ENCODE peak calls at places on chromosomes 4 and X, in ten cellular contexts. S is fibroblast of pulmonary artery, D is type B pancreatic cell, J is Calu3, N is lower leg skin, K is spleen, F is foreskin fibroblast, T is left ventricle myocardium inferior, G is bronchial epithelial cell, H is cardiac muscle cell. A is an unnamed sample.

GRCh38 chr4:54527532-54527931 is 130.2 kb upstream of the KIT start:
- DNase-seq in T (no peak), F (no peak), J (no peak), K (no peak), D (no peak), H (no peak), S (no peak), G (no peak), N (no peak), A (no peak)

GRCh38 chr4:99208719-99209075 is 10.3 kb downstream of the ADH6 start:
- DNase-seq in N (no peak), J (no peak), G (no peak), D (no peak), S (no peak), K (no peak), H (no peak), T (no peak), F (no peak), A (no peak)

GRCh38 chrX:12970691-12971202 is 4.2 kb upstream of the TMSB4X start:
- DNase-seq in G (no peak), J (peak; percentile 55), T (no peak), N (no peak), D (no peak), S (peak; percentile 82), H (peak; percentile 22), K (peak; percentile 64), F (peak; percentile 73), A (no peak)

GRCh38 chr4:140719022-140719421 is 37.2 kb downstream of the TBC1D9 start:
- DNase-seq in N (no peak), F (peak; percentile 52), D (no peak), T (no peak), S (peak; percentile 77), H (no peak), K (no peak), J (no peak), G (peak; percentile 46), A (no peak)

GRCh38 chrX:49029876-49030275 is 13.3 kb downstream of the TFE3 start:
- DNase-seq in K (no peak), F (no peak), J (peak; percentile 39), N (no peak), T (no peak), S (no peak), D (no peak), G (peak; percentile 72), H (no peak), A (no peak)

GRCh38 chr4:139144161-139144859 is 32.7 kb downstream of the ELF2 start:
- DNase-seq in F (peak; percentile 47), S (peak; percentile 80), N (peak; percentile 68), G (peak; percentile 66), D (no peak), T (peak; percentile 33), K (peak; percentile 82), J (peak; percentile 13), H (peak; percentile 30), A (no peak)

GRCh38 chr4:1027916-1028240 is 16.5 kb downstream of the FGFRL1 start:
- DNase-seq in T (no peak), N (no peak), K (no peak), H (peak; percentile 43), S (no peak), J (no peak), D (no peak), F (peak; percentile 51), G (no peak), A (no peak)

GRCh38 chr4:161629694-161630441 is 533.9 kb downstream of the FSTL5 start:
- DNase-seq in H (no peak), N (no peak), T (no peak), D (no peak), J (no peak), G (no peak), S (no peak), K (no peak), F (no peak), A (no peak)

GRCh38 chr4:21134994-21135393 is 434.7 kb downstream of the PACRGL start:
- DNase-seq in N (no peak), T (no peak), F (peak; percentile 52), D (no peak), K (no peak), H (peak; percentile 5), G (peak; percentile 41), J (no peak), S (peak; percentile 40), A (no peak)

GRCh38 chr4:183191630-183192029 is 92.6 kb downstream of the WWC2 start:
- DNase-seq in F (no peak), H (no peak), J (no peak), S (no peak), D (no peak), G (no peak), N (no peak), K (no peak), T (no peak), A (no peak)
- TF ChIP-seq CTCF in F (no peak), H (no peak), J (no peak), S (no peak), D (no peak), G (no peak), N (no peak), K (no peak), T (no peak), A (no peak)

DNA sequence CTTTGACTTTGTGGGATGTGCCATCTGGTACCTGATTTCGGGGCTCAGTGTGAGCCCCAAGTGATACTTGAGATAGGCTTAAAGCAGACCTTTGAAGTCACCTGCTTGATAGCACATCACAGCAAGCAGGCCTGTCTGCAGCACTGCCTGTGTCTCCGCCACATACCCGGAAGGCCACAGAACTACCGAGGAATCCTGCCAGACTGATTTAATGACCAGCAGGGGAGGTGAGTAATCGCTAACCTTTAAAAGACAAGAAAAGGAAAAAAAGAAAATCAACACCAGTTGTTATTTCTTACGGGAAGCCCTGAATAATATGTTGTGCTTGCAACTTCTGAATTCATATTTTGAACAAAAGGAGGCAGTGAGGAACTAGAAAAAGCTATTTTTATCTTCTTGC is 6.8 kb downstream of the PTCHD1 start:
- DNase-seq in G (no peak), D (no peak), T (no peak), J (no peak), N (no peak), H (peak; percentile 28), F (no peak), K (no peak), S (no peak), A (no peak)
- TF ChIP-seq CTCF in G (no peak), D (peak; percentile 44), T (no peak), J (no peak), N (no peak), H (no peak), F (no peak), K (no peak), S (no peak), A (no peak)

GRCh38 chr4:153538408-153539057 is 72.4 kb downstream of the TMEM131L start:
- DNase-seq in F (peak; percentile 77), S (peak; percentile 66), G (peak; percentile 12), N (no peak), D (no peak), H (no peak), T (peak; percentile 47), K (no peak), J (no peak), A (no peak)

GRCh38 chr4:153533387-153533786 is 67.2 kb downstream of the TMEM131L start:
- DNase-seq in K (no peak), D (no peak), H (no peak), T (no peak), G (no peak), S (no peak), F (peak; percentile 42), J (no peak), N (no peak), A (no peak)

GRCh38 chr4:153534792-153535629 is 68.9 kb downstream of the TMEM131L start:
- DNase-seq in H (no peak), D (no peak), J (no peak), F (no peak), K (no peak), T (no peak), N (no peak), G (no peak), S (no peak), A (no peak)

GRCh38 chr4:153537493-153537960 is 71.4 kb downstream of the TMEM131L start:
- DNase-seq in N (no peak), F (no peak), J (no peak), K (no peak), H (no peak), S (no peak), G (no peak), D (no peak), T (no peak), A (no peak)

DNA sequence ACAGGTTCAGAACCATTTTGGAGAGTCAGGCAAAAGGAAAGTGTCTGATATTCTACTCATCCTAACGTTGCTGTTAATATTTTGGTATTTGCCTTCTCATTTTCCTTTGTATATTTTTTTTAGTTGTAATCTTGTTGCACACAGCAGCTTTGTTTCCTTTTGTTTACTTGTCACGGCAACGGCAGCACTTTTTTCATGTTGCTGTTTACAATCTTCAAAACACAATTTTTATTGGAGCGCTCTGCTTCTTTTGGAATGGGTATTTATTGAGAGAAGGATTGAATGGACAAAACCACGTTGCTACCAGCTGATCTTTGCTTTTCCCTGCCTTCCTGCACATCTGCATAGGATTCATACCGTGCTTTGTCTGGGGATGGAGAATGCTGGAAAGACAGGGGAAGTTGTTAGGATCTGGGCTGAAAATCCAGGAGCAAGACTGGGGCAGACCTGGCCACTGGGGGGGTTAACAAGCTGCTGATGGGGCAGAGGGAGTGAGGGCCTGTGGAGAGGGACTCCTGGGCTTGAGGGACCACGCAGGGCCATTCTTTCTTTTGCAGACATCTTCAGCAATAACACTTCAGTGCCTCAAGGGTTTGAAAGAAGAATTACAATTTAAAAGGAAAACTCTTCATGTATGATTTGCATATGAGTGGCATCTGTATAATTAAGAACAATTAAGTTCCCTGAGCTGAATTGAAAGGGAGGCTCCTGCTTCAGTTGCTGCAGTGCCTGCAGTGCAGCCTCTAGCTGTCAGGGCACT is 69.8 kb downstream of the TMEM131L start:
- DNase-seq in G (no peak), K (no peak), D (no peak), H (no peak), F (peak; percentile 35), T (no peak), S (peak; percentile 38), N (no peak), J (no peak), A (no peak)
- TF ChIP-seq CTCF in G (no peak), K (no peak), D (no peak), H (no peak), F (no peak), T (no peak), S (no peak), N (no peak), J (no peak), A (no peak)

DNA sequence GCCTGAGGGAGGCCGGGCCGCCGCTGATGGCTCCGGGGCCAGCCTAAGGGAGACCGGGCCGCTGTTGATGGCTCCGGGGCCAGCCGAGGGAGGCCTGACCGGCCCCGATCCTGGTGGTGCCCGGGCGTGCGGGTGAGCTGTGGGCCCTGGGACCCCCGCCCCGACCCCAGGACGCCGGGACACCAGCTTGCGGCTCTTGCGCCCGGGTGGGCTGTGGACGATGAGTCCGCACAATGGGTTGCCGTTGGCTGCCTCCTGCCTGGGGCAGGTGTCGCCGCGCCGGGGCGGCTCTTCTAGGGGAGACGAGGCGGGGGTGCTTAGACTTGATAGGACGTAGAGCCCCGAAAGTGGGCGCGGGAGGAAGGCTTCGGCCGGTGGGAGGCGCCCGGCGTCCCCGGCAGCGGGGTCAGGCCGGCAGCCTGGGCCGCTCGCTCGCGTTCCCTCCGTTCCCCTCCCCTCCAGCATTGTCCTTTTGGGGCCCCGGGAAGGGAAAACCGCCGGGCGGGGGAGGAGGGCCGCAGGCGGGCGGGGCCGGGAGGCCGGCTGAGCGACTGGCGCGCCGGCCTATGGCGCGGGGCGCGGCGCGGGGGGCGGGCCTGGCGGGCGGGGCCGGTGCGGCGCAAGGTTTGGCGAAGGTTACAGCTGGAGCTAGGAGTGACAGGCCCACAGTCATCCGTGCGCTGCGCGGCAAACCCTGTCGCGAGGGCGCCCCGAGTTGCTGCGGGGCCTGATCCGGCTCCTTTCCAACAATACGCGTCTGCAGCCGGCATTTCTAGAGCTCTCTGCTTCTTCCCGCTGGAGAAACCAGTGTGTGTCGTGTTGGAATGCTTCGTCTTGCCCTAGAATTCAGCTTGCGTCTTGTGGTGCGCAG is 819 bp downstream of the KIAA0232 start:
- DNase-seq in N (peak; percentile 87), T (peak; percentile 91), J (peak; percentile 85), S (peak; percentile 86), H (peak; percentile 96), D (peak; percentile 94), F (peak; percentile 96), K (peak; percentile 97), G (peak; percentile 58), A (peak; percentile 97)
- TF ChIP-seq CTCF in N (no peak), T (peak; percentile 25), J (no peak), S (no peak), H (no peak), D (no peak), F (peak; percentile 8), K (peak; percentile 10), G (peak; percentile 8), A (peak; percentile 37)